ENCODE peak calls at places on chromosomes 4 and X, in four cellular contexts. B is GM12878, Y is K562, S is HepG2. E is an unnamed sample.

GRCh38 chr4:139526928-139527327 is 29.1 kb downstream of the SETD7 start:
- DNase-seq in S (no peak), Y (no peak), B (no peak), E (no peak)

GRCh38 chrX:153794897-153795816 is 689 bp downstream of the SSR4 start:
- DNase-seq in B (no peak), Y (peak; percentile 51), S (no peak), E (peak; percentile 23)

GRCh38 chrX:12975999-12976558 is 1.2 kb downstream of the TMSB4X start:
- DNase-seq in Y (peak; percentile 46), S (no peak), B (no peak), E (no peak)

GRCh38 chr4:58081356-58081755 is 971.2 kb upstream of the IGFBP7 start:
- DNase-seq in S (no peak), Y (no peak), B (no peak), E (no peak)

GRCh38 chr4:27692098-27692679 is 831.5 kb downstream of the STIM2 start:
- DNase-seq in Y (no peak), B (no peak), S (peak; percentile 28), E (peak; percentile 23)

GRCh38 chr4:115454228-115454627 is 340.8 kb upstream of the NDST4 start:
- DNase-seq in Y (no peak), S (no peak), B (no peak), E (no peak)

GRCh38 chr4:15232725-15233597 is 194.9 kb upstream of the C1QTNF7 start:
- DNase-seq in S (peak; percentile 33), Y (no peak), B (no peak), E (no peak)

GRCh38 chr4:111798840-111799239 is 346.4 kb upstream of the FAM241A start:
- DNase-seq in Y (no peak), B (no peak), S (no peak), E (peak; percentile 23)

GRCh38 chr4:2469192-2469984 is 482 bp downstream of the RNF4 start:
- DNase-seq in B (no peak), Y (peak; percentile 75), S (no peak), E (peak; percentile 60)

GRCh38 chr4:89064848-89065247 is 7.9 kb upstream of the FAM13A start:
- DNase-seq in S (no peak), Y (no peak), B (no peak), E (no peak)

GRCh38 chr4:2847297-2847871 is 3.7 kb downstream of the ADD1 start:
- DNase-seq in S (no peak), B (no peak), Y (no peak), E (no peak)

GRCh38 chr4:178752954-178753525 is 1310.8 kb upstream of the AGA start:
- DNase-seq in B (no peak), Y (no peak), S (no peak), E (no peak)

GRCh38 chrX:1719270-1719669 is 104.4 kb downstream of the ASMT start:
- DNase-seq in S (peak; percentile 56), B (no peak), Y (no peak), E (no peak)

GRCh38 chr4:113179996-113180395 is 130.5 kb downstream of the ANK2 start:
- DNase-seq in B (no peak), Y (no peak), S (no peak), E (no peak)

GRCh38 chrX:153449306-153450113 is 3.7 kb upstream of the TREX2 start:
- DNase-seq in B (no peak), Y (no peak), S (no peak), E (no peak)

GRCh38 chrX:45540181-45540580 is 339.5 kb upstream of the DIPK2B start:
- DNase-seq in S (no peak), Y (no peak), B (no peak), E (no peak)

GRCh38 chr4:139300431-139301142 is 718 bp upstream of the NAA15 start:
- DNase-seq in B (peak; percentile 36), S (no peak), Y (no peak), E (no peak)

GRCh38 chrX:130321550-130321949 is 18.2 kb upstream of the SLC25A14 start:
- DNase-seq in S (no peak), B (peak; percentile 5), Y (no peak), E (no peak)

GRCh38 chr4:55727746-55728145 is 91.6 kb upstream of the NMU start:
- DNase-seq in B (no peak), Y (no peak), S (no peak), E (no peak)

GRCh38 chrX:78658851-78659744 is at the start of gene RTL3:
- DNase-seq in B (no peak), S (no peak), Y (no peak), E (no peak)

GRCh38 chrX:130025256-130025655 is 42.8 kb downstream of the BCORL1 start:
- DNase-seq in B (no peak), Y (no peak), S (no peak), E (peak; percentile 31)

GRCh38 chrX:133151320-133151719 is 54.4 kb upstream of the USP26 start:
- DNase-seq in S (peak; percentile 8), B (no peak), Y (no peak), E (no peak)

GRCh38 chr4:35684755-35685154 is 559.6 kb downstream of the ARAP2 start:
- DNase-seq in Y (no peak), S (no peak), B (no peak), E (no peak)

GRCh38 chrX:27966955-27967354 is 14.3 kb downstream of the DCAF8L1 start:
- DNase-seq in S (no peak), Y (no peak), B (no peak), E (no peak)
- TF ChIP-seq FOXK2 in S (no peak), Y (no peak), B (no peak), E (no peak)

DNA sequence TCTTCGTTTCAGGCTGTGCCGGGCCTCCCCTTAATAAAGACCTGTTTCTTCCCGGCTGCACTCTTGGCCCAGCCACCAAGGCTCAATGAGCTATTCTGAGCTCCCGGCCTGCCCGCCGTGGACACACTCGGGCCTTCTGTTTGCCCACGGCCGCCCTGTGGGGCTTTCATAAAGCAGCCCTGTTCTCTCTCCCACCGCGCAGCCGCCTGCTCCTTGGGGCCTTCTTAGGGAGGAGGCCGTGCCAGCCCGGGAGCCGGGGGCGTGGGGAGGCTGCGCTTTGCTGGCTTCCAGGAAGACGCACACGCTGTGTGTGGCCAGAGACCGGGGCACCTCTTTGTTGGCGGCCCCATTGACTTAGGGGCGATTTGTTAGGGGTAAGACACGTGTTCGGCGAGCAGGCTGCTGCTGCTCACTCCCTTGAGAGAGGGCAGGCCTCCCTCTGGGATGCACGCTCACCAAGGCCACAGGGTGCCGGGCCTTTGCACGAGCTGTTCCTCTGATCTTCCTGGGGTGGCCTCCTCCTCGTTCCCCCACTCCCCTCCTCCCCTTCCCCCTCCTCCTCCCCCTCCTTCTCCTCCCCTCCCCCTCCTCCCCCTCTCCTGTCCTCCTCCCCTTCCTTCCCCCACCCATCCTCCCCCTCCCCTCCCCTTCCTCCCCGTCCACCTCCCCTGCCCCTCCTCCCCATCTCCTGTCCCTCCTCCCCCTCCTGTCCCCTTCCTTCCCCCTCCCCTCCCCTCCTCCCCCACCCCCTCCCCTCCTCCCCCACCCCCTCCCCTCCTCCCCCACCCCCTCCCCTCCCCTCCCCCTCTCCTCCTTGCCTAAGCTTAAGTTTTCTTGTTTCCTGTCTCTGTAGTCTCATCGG is 11.3 kb downstream of the BLOC1S4 start:
- DNase-seq in Y (peak; percentile 45), S (no peak), B (no peak), E (no peak)
- TF ChIP-seq FOXK2 in Y (no peak), S (no peak), B (no peak), E (no peak)

DNA sequence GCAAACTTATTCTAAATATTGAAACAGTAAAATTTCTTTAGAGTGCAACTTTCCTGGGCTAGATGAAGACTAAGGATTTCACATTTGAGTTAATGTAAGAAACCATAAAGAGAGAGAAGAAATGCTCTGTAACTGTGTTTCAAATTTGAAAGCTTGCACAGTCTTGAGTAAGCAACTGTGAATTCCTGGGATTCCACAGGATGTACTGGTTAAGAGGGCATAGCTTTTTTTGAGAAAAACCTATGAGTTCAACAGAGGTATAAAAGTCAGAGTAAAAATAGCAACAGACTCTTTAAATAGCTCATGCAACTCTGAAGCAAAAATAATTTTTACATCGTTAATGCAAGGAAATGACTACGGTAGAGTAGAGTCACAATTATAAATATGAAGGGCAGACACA is 25.5 kb downstream of the ZNF330 start:
- DNase-seq in S (no peak), Y (no peak), B (no peak), E (no peak)
- TF ChIP-seq FOXK2 in S (no peak), Y (no peak), B (no peak), E (no peak)

GRCh38 chr4:138037716-138038115 is 204.4 kb downstream of the SLC7A11 start:
- DNase-seq in S (no peak), B (no peak), Y (no peak), E (no peak)

GRCh38 chr4:138039010-138039409 is 203.1 kb downstream of the SLC7A11 start:
- DNase-seq in S (no peak), B (no peak), Y (no peak), E (no peak)

GRCh38 chr4:138030375-138030774 is 211.8 kb downstream of the SLC7A11 start:
- DNase-seq in S (no peak), B (no peak), Y (no peak), E (no peak)

GRCh38 chr4:138034871-138035270 is 207.3 kb downstream of the SLC7A11 start:
- DNase-seq in Y (no peak), B (no peak), S (no peak), E (no peak)

GRCh38 chr4:138035781-138036258 is 206.3 kb downstream of the SLC7A11 start:
- DNase-seq in S (peak; percentile 52), B (peak; percentile 69), Y (peak; percentile 23), E (peak; percentile 65)
- TF ChIP-seq FOXK2 in S (no peak), B (no peak), Y (no peak), E (no peak)

DNA sequence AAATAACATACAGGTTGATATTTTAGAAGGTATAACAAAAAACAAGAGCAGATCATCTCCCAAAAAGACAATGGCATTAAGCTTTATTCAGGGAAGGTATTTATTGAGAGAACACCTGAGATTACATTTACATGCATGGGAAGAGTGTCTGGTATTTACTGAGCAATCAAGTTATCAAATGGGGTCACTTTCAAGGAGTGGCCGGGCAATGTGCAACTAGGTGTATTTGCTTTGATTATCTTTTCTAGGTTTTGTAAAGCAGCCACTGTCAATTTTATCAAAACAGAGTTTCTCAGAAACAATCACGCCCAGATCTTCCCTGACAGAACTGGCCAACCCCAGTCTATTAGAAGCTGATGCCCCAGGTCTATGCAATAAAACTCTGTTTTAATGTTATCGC is 169.4 kb downstream of the GLRA2 start:
- DNase-seq in B (no peak), Y (no peak), S (no peak), E (no peak)
- TF ChIP-seq FOXK2 in B (no peak), Y (no peak), S (no peak), E (no peak)

DNA sequence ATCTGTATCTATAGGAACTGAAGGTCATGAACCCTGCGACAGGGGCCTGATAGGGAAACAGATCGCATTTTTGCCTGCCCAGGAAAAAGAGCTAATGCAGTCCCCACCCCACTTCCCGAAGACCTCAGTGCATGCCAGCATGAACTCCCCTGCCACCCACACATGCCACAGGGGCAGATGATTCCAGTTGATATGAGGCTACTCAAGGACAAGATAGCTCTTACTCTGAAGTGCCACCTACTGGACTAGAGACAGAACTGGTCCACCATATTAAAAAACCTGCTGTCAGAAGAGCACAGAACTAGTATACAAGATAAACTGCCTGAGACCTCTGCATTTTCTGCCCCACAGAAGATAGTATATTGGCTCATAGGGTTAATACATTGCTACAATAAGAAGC is 68.0 kb downstream of the YIPF7 start:
- DNase-seq in S (no peak), Y (no peak), B (no peak), E (no peak)
- TF ChIP-seq FOXK2 in S (no peak), Y (no peak), B (no peak), E (no peak)

E was measured in HEK293T.